ENCODE peak calls at places on chromosomes 6 and 20, in seven cellular contexts. G is GM12864, E is mesothelial cell of epicardium, U is SK-N-SH, I is ovary, K is transverse colon, Y is endothelial cell. R is an unnamed sample.

GRCh38 chr6:49539102-49539501 is 11.4 kb upstream of the C6orf141 start:
- DNase-seq in G (no peak), E (no peak), U (no peak), I (no peak), K (no peak), Y (no peak), R (no peak)

GRCh38 chr6:140490086-140490485 is 1115.6 kb upstream of the CITED2 start:
- DNase-seq in G (no peak), E (no peak), U (no peak), I (no peak), K (no peak), Y (no peak), R (no peak)

GRCh38 chr6:43367245-43367984 is 2.0 kb downstream of the ZNF318 start:
- DNase-seq in G (no peak), E (no peak), U (no peak), I (no peak), K (no peak), Y (no peak), R (no peak)

GRCh38 chr6:151196571-151196970 is 43.2 kb upstream of the AKAP12 start:
- DNase-seq in G (no peak), E (no peak), U (no peak), I (peak; percentile 88), K (peak; percentile 39), Y (no peak), R (no peak)

GRCh38 chr20:45087814-45088213 is 13.1 kb downstream of the KCNS1 start:
- DNase-seq in G (no peak), E (no peak), U (no peak), I (no peak), K (no peak), Y (no peak), R (no peak)

GRCh38 chr6:159074120-159074684 is 29.4 kb upstream of the TAGAP start:
- DNase-seq in G (no peak), E (no peak), U (peak; percentile 68), I (no peak), K (no peak), Y (peak; percentile 34), R (no peak)

GRCh38 chr20:48339147-48339985 is 488.4 kb downstream of the PREX1 start:
- DNase-seq in G (peak; percentile 50), E (no peak), U (no peak), I (peak; percentile 81), K (peak; percentile 22), Y (no peak), R (no peak)

GRCh38 chr6:111972714-111973678 is 80.9 kb upstream of the CCN6 start:
- DNase-seq in G (no peak), E (no peak), U (peak; percentile 36), I (peak; percentile 75), K (peak; percentile 20), Y (no peak), R (peak; percentile 75)

GRCh38 chr20:20731000-20731944 is 18.8 kb upstream of the RALGAPA2 start:
- DNase-seq in G (no peak), E (no peak), U (no peak), I (no peak), K (no peak), Y (no peak), R (no peak)

GRCh38 chr20:38645318-38645717 is 43.7 kb downstream of the ARHGAP40 start:
- DNase-seq in G (no peak), E (no peak), U (no peak), I (no peak), K (no peak), Y (no peak), R (peak; percentile 23)

GRCh38 chr6:111971866-111972532 is 81.9 kb upstream of the CCN6 start:
- DNase-seq in G (no peak), E (no peak), U (no peak), I (no peak), K (no peak), Y (no peak), R (no peak)

GRCh38 chr6:163883946-163884345 is 469.4 kb downstream of the QKI start:
- DNase-seq in G (no peak), E (no peak), U (no peak), I (no peak), K (no peak), Y (no peak), R (no peak)

GRCh38 chr20:52601295-52601971 is 370.7 kb upstream of the TSHZ2 start:
- DNase-seq in G (no peak), E (no peak), U (no peak), I (no peak), K (no peak), Y (no peak), R (no peak)

GRCh38 chr6:19806971-19807396 is 30.2 kb upstream of the ID4 start:
- DNase-seq in G (no peak), E (no peak), U (no peak), I (no peak), K (no peak), Y (no peak), R (no peak)

GRCh38 chr6:43770417-43771209 is 602 bp downstream of the VEGFA start:
- DNase-seq in G (no peak), E (no peak), U (peak; percentile 81), I (peak; percentile 63), K (peak; percentile 66), Y (peak; percentile 61), R (peak; percentile 63)

GRCh38 chr20:21096321-21097043 is 9.7 kb downstream of the LINC00237 start:
- DNase-seq in G (peak; percentile 19), E (no peak), U (peak; percentile 26), I (no peak), K (no peak), Y (peak; percentile 37), R (peak; percentile 16)

GRCh38 chr6:158999154-158999668 is 791 bp downstream of the RSPH3 start:
- DNase-seq in G (no peak), E (no peak), U (no peak), I (no peak), K (no peak), Y (no peak), R (no peak)

GRCh38 chr6:167152858-167153257 is 4.9 kb downstream of the GPR31 start:
- DNase-seq in G (peak; percentile 53), E (no peak), U (no peak), I (no peak), K (no peak), Y (no peak), R (peak; percentile 65)

GRCh38 chr6:150830409-150831165 is 34.9 kb upstream of the MTHFD1L start:
- DNase-seq in G (no peak), E (no peak), U (no peak), I (no peak), K (no peak), Y (no peak), R (no peak)

GRCh38 chr6:26332843-26333242 is 32.2 kb upstream of the BTN3A2 start:
- DNase-seq in G (no peak), E (no peak), U (no peak), I (no peak), K (no peak), Y (no peak), R (no peak)

GRCh38 chr6:110529355-110529754 is 52.9 kb upstream of the SLC22A16 start:
- DNase-seq in G (no peak), E (no peak), U (no peak), I (no peak), K (no peak), Y (no peak), R (no peak)

GRCh38 chr6:45801471-45802289 is 214.0 kb downstream of the CLIC5 start:
- DNase-seq in G (no peak), E (no peak), U (no peak), I (no peak), K (no peak), Y (no peak), R (peak; percentile 85)

GRCh38 chr20:57539889-57540288 is 14.9 kb upstream of the CTCFL start:
- DNase-seq in G (no peak), E (no peak), U (no peak), I (no peak), K (peak; percentile 52), Y (no peak), R (no peak)

GRCh38 chr20:46022411-46023147 is 6.4 kb upstream of the SLC12A5 start:
- DNase-seq in G (no peak), E (peak; percentile 58), U (peak; percentile 59), I (peak; percentile 46), K (peak; percentile 67), Y (peak; percentile 74), R (peak; percentile 83)

GRCh38 chr6:2004888-2005287 is 240.5 kb downstream of the GMDS start:
- DNase-seq in G (no peak), E (no peak), U (no peak), I (no peak), K (no peak), Y (no peak), R (no peak)

GRCh38 chr6:66094615-66095014 is 387.6 kb upstream of the EYS start:
- DNase-seq in G (no peak), E (no peak), U (no peak), I (no peak), K (no peak), Y (no peak), R (no peak)

GRCh38 chr6:53618219-53618618 is 47.3 kb downstream of the KLHL31 start:
- DNase-seq in G (no peak), E (no peak), U (no peak), I (no peak), K (no peak), Y (no peak), R (no peak)

GRCh38 chr6:56767892-56768531 is 125.3 kb upstream of the DST start:
- DNase-seq in G (no peak), E (no peak), U (no peak), I (no peak), K (no peak), Y (no peak), R (no peak)
- TF ChIP-seq CTCF in G (no peak), E (no peak), U (peak; percentile 25), I (no peak), K (no peak), Y (no peak), R (no peak)

DNA sequence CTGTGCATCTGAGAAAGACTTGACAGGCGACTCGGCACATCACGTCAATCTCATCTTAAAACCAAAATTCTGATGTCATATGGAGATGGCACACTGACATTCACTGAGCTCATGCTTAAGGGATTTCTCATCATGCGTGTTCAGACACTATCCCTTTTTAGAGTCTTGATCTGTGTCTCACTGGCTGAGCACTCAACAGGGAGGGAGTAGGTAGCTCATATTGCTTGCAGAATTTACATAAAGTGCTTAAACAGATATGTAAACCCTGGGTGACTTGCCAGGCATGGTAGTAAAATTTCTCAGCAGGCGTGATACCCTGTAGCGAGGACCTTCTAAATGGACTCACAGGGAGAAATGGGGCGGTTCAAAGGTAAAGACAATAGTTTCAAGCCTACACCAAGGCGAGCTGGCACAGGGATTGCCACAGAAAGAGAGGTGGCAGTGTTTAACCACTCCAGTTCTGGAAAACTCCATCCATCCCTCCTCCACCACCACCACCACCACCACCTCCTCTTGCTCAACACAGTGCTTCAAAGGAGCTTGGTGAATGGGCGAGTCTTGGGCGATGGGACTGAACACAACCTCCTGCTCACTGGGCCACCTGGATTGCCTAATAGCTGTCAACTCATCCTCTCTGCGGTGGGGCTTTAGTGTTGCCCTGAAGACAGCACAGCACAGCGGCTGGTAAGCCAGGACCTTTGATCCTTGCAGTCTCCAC is 330.4 kb downstream of the TFAP2A start:
- DNase-seq in G (no peak), E (no peak), U (no peak), I (no peak), K (no peak), Y (no peak), R (no peak)
- TF ChIP-seq CTCF in G (no peak), E (no peak), U (no peak), I (no peak), K (no peak), Y (no peak), R (no peak)

GRCh38 chr20:24164360-24164759 is 175.8 kb upstream of the GGTLC1 start:
- DNase-seq in G (no peak), E (no peak), U (peak; percentile 46), I (no peak), K (no peak), Y (peak; percentile 71), R (peak; percentile 52)
- TF ChIP-seq CTCF in G (peak; percentile 50), E (peak; percentile 39), U (peak; percentile 71), I (no peak), K (peak; percentile 20), Y (peak; percentile 60), R (peak; percentile 59)

GRCh38 chr20:3705970-3706739 is 6.2 kb downstream of the SIGLEC1 start:
- DNase-seq in G (no peak), E (no peak), U (no peak), I (no peak), K (no peak), Y (no peak), R (no peak)
- TF ChIP-seq CTCF in G (no peak), E (no peak), U (no peak), I (no peak), K (no peak), Y (no peak), R (no peak)

R was measured in activated CD8-positive, alpha-beta T cell treated with anti-CD3 and anti-CD28 coated beads for 36 hours.